ENCODE peak calls at places on chromosomes 6 and 20, in seven cellular contexts. G is activated CD4-positive, CD25-positive, alpha-beta regulatory T cell treated with anti-CD3 and anti-CD28 coated beads, Interleukin-2, amount 50 U/mL, for 16 hours; Z is stimulated activated CD4-positive, alpha-beta T cell treated with anti-CD3 and anti-CD28 coated beads, TNF-alpha, amount 100 ng/mL, for 24 hours; X is OCI-LY7; S is aorta; R is HTR-8/SVneo; A is cerebellum. W is an unnamed sample.

GRCh38 chr6:73644941-73645591 is 8.7 kb downstream of the SLC17A5 start:
- DNase-seq in A (no peak), X (peak), S (no peak), G (no peak), R (no peak), Z (no peak), W (no peak)

GRCh38 chr6:111450087-111450486 is 32.9 kb downstream of the REV3L start:
- DNase-seq in X (no peak), S (no peak), R (no peak), A (no peak), G (no peak), Z (no peak), W (no peak)

GRCh38 chr6:137231895-137232294 is 12.7 kb upstream of the IFNGR1 start:
- DNase-seq in G (no peak), S (no peak), R (no peak), A (no peak), X (no peak), Z (no peak), W (no peak)

GRCh38 chr6:145548941-145549652 is 186.2 kb downstream of the EPM2A start:
- DNase-seq in X (no peak), R (no peak), S (no peak), G (no peak), A (no peak), Z (no peak), W (no peak)

GRCh38 chr6:44606976-44607375 is 219.5 kb downstream of the CDC5L start:
- DNase-seq in X (no peak), R (no peak), S (no peak), Z (no peak), A (no peak), G (no peak), W (no peak)

GRCh38 chr20:21182832-21183563 is 57.1 kb downstream of the KIZ start:
- DNase-seq in S (no peak), R (peak), X (no peak), A (no peak), G (no peak), Z (no peak), W (no peak)

GRCh38 chr20:37734228-37734980 is 40.6 kb downstream of the CTNNBL1 start:
- DNase-seq in G (no peak), X (no peak), R (no peak), A (peak), Z (no peak), S (no peak), W (peak)

GRCh38 chr6:28408076-28408802 is 8.7 kb upstream of the ZSCAN12 start:
- DNase-seq in S (no peak), X (no peak), R (no peak), Z (no peak), G (no peak), A (no peak), W (no peak)

GRCh38 chr6:87718662-87719433 is 16.8 kb upstream of the AKIRIN2 start:
- DNase-seq in G (no peak), R (no peak), S (no peak), Z (no peak), A (no peak), X (no peak), W (no peak)

GRCh38 chr20:45426621-45427020 is 10.7 kb downstream of the PIGT start:
- DNase-seq in R (no peak), X (no peak), A (no peak), S (no peak), G (no peak), Z (no peak), W (peak)

GRCh38 chr20:58169441-58169840 is 59.0 kb downstream of the ANKRD60 start:
- DNase-seq in A (no peak), S (no peak), G (no peak), Z (no peak), R (no peak), X (no peak), W (no peak)

GRCh38 chr6:109059591-109060021 is 35.0 kb downstream of the SESN1 start:
- DNase-seq in X (peak), R (no peak), S (no peak), Z (peak), A (no peak), G (no peak), W (peak)

GRCh38 chr6:79450984-79451383 is 86.2 kb downstream of the LCA5 start:
- DNase-seq in G (no peak), A (no peak), R (no peak), X (no peak), S (no peak), Z (no peak), W (no peak)

GRCh38 chr6:35170166-35170565 is 29.0 kb upstream of the TCP11 start:
- DNase-seq in X (no peak), Z (no peak), A (no peak), G (no peak), S (no peak), R (no peak), W (no peak)

GRCh38 chr20:58308680-58309527 is 611 bp upstream of the RAB22A start:
- DNase-seq in S (peak), X (peak), G (peak), A (peak), Z (no peak), R (peak), W (peak)

GRCh38 chr20:39044501-39044900 is 82.4 kb downstream of the DHX35 start:
- DNase-seq in Z (no peak), G (no peak), X (no peak), S (no peak), R (no peak), A (no peak), W (no peak)

GRCh38 chr6:142872376-142872775 is 72.6 kb downstream of the HIVEP2 start:
- DNase-seq in G (no peak), R (no peak), X (no peak), Z (no peak), A (no peak), S (no peak), W (no peak)

GRCh38 chr20:20079102-20079784 is 26.9 kb downstream of the CFAP61 start:
- DNase-seq in G (no peak), S (no peak), X (no peak), A (no peak), R (no peak), Z (no peak), W (no peak)

GRCh38 chr6:37816599-37817375 is 2.7 kb upstream of the ZFAND3 start:
- DNase-seq in Z (no peak), S (no peak), X (no peak), A (no peak), G (no peak), R (no peak), W (no peak)

GRCh38 chr20:33702861-33703260 is 16.7 kb upstream of the E2F1 start:
- DNase-seq in G (no peak), R (no peak), A (peak), X (no peak), Z (no peak), S (no peak), W (peak)

GRCh38 chr20:62715201-62715600 is 6.6 kb downstream of the NTSR1 start:
- DNase-seq in Z (no peak), S (no peak), R (no peak), G (no peak), X (no peak), A (no peak), W (no peak)

GRCh38 chr20:2053615-2054014 is 48.0 kb upstream of the STK35 start:
- DNase-seq in S (no peak), X (no peak), R (no peak), A (no peak), Z (no peak), G (no peak), W (no peak)

GRCh38 chr6:92047886-92048285 is 1371.5 kb downstream of the EPHA7 start:
- DNase-seq in S (no peak), Z (no peak), R (no peak), X (no peak), G (no peak), A (no peak), W (no peak)

GRCh38 chr20:58131581-58132142 is 96.8 kb downstream of the ANKRD60 start:
- DNase-seq in S (no peak), X (no peak), Z (no peak), A (no peak), G (no peak), R (peak), W (no peak)

GRCh38 chr6:44301106-44301505 is 12.0 kb downstream of the AARS2 start:
- DNase-seq in A (no peak), R (no peak), G (no peak), Z (no peak), X (no peak), S (no peak), W (no peak)

W was measured in Ammon's horn.